ENCODE peak calls at places on chromosomes 6 and 20, in seven cellular contexts. B, A, Y, M, Z, E and T are unnamed samples.

GRCh38 chr6:15569035-15569995 is 93.5 kb downstream of the DTNBP1 start:
- DNase-seq in B (no peak), A (no peak), Y (no peak), M (no peak), Z (no peak), E (no peak), T (no peak)

GRCh38 chr20:13022401-13023170 is 13.8 kb downstream of the SPTLC3 start:
- DNase-seq in B (no peak), A (no peak), Y (no peak), M (no peak), Z (peak; percentile 82), E (no peak), T (peak; percentile 46)

GRCh38 chr20:38873050-38873581 is 53.1 kb upstream of the FAM83D start:
- DNase-seq in B (peak; percentile 86), A (peak; percentile 69), Y (peak; percentile 77), M (no peak), Z (no peak), E (no peak), T (no peak)

GRCh38 chr6:151071295-151071694 is 168.5 kb upstream of the AKAP12 start:
- DNase-seq in B (no peak), A (no peak), Y (no peak), M (no peak), Z (peak; percentile 91), E (peak; percentile 84), T (peak; percentile 24)

GRCh38 chr6:134421496-134421895 is 103.6 kb upstream of the SGK1 start:
- DNase-seq in B (no peak), A (no peak), Y (no peak), M (no peak), Z (peak; percentile 86), E (no peak), T (no peak)

GRCh38 chr6:85460154-85460950 is 10.5 kb downstream of the NT5E start:
- DNase-seq in B (no peak), A (no peak), Y (no peak), M (peak; percentile 49), Z (no peak), E (peak; percentile 53), T (no peak)

GRCh38 chr6:85405175-85405852 is 44.6 kb upstream of the NT5E start:
- DNase-seq in B (no peak), A (no peak), Y (no peak), M (no peak), Z (peak; percentile 55), E (no peak), T (no peak)

GRCh38 chr20:21507275-21508229 is 6.3 kb downstream of the NKX2-2 start:
- DNase-seq in B (no peak), A (no peak), Y (no peak), M (no peak), Z (no peak), E (no peak), T (no peak)

GRCh38 chr6:90596967-90597539 is 10.2 kb upstream of the MAP3K7 start:
- DNase-seq in B (no peak), A (no peak), Y (no peak), M (no peak), Z (no peak), E (no peak), T (no peak)

GRCh38 chr20:50188879-50189680 is 1.6 kb upstream of the CEBPB start:
- DNase-seq in B (no peak), A (no peak), Y (no peak), M (no peak), Z (no peak), E (peak; percentile 66), T (no peak)

GRCh38 chr6:152232494-152233151 is 404.5 kb downstream of the SYNE1 start:
- DNase-seq in B (no peak), A (no peak), Y (no peak), M (no peak), Z (peak; percentile 67), E (peak; percentile 76), T (no peak)

GRCh38 chr6:72728706-72729343 is 107.0 kb downstream of the KCNQ5 start:
- DNase-seq in B (no peak), A (no peak), Y (no peak), M (no peak), Z (no peak), E (no peak), T (no peak)

GRCh38 chr6:3825331-3825831 is 23.8 kb upstream of the FAM50B start:
- DNase-seq in B (no peak), A (no peak), Y (no peak), M (no peak), Z (peak; percentile 32), E (peak; percentile 90), T (no peak)

GRCh38 chr6:74690365-74690764 is 515.5 kb downstream of the COL12A1 start:
- DNase-seq in B (no peak), A (no peak), Y (no peak), M (no peak), Z (peak; percentile 36), E (no peak), T (no peak)

GRCh38 chr6:152529364-152529763 is 107.8 kb downstream of the SYNE1 start:
- DNase-seq in B (no peak), A (no peak), Y (no peak), M (no peak), Z (peak; percentile 66), E (no peak), T (no peak)

GRCh38 chr6:14048870-14049269 is 68.7 kb upstream of the CD83 start:
- DNase-seq in B (no peak), A (no peak), Y (no peak), M (no peak), Z (no peak), E (no peak), T (no peak)

GRCh38 chr6:122012576-122012975 is 386.9 kb upstream of the HSF2 start:
- DNase-seq in B (no peak), A (no peak), Y (no peak), M (no peak), Z (peak; percentile 31), E (no peak), T (no peak)

GRCh38 chr20:20528896-20529295 is 161.0 kb downstream of the INSM1 start:
- DNase-seq in B (no peak), A (no peak), Y (no peak), M (no peak), Z (no peak), E (no peak), T (no peak)

GRCh38 chr20:39910536-39910935 is 778.5 kb downstream of the MAFB start:
- DNase-seq in B (no peak), A (no peak), Y (no peak), M (no peak), Z (no peak), E (peak; percentile 63), T (no peak)

GRCh38 chr6:13303668-13304017 is 24.7 kb downstream of the TBC1D7 start:
- DNase-seq in B (peak; percentile 50), A (peak; percentile 13), Y (no peak), M (no peak), Z (peak; percentile 81), E (peak; percentile 93), T (peak; percentile 43)

GRCh38 chr6:125597411-125598253 is 151.8 kb upstream of the HEY2 start:
- DNase-seq in B (no peak), A (no peak), Y (no peak), M (no peak), Z (no peak), E (peak; percentile 57), T (peak; percentile 34)

GRCh38 chr6:77433888-77434287 is 29.4 kb downstream of the HTR1B start:
- DNase-seq in B (no peak), A (no peak), Y (no peak), M (no peak), Z (no peak), E (no peak), T (no peak)